ENCODE peak calls at places on chromosomes 6 and 20, in eight cellular contexts. L is HEK293T, X is MCF 10A, V is GM13977, C is frontal cortex, J is GM03348, T is fibroblast of pulmonary artery, N is dermis microvascular lymphatic vessel endothelial cell. Z is an unnamed sample.

GRCh38 chr6:11943060-11943459 is 69.1 kb upstream of the HIVEP1 start:
- DNase-seq in N (no peak), C (no peak), X (no peak), V (no peak), J (no peak), L (no peak), T (no peak), Z (no peak)

GRCh38 chr20:6162239-6162638 is 39.4 kb upstream of the FERMT1 start:
- DNase-seq in C (no peak), J (no peak), L (no peak), N (no peak), X (peak; percentile 49), V (no peak), T (peak; percentile 43), Z (no peak)

GRCh38 chr6:15888798-15889772 is 226.3 kb upstream of the DTNBP1 start:
- DNase-seq in T (peak; percentile 84), X (no peak), C (no peak), J (no peak), V (no peak), N (no peak), L (no peak), Z (no peak)

GRCh38 chr20:58018590-58018989 is 209.9 kb downstream of the ANKRD60 start:
- DNase-seq in L (no peak), T (no peak), X (no peak), V (no peak), C (no peak), N (no peak), J (no peak), Z (no peak)

GRCh38 chr20:12677925-12678324 is 330.8 kb upstream of the SPTLC3 start:
- DNase-seq in J (no peak), L (no peak), N (no peak), T (no peak), X (no peak), C (no peak), V (no peak), Z (no peak)

GRCh38 chr6:25670793-25671513 is 18.9 kb downstream of the SCGN start:
- DNase-seq in J (no peak), L (no peak), C (no peak), X (peak; percentile 38), N (no peak), V (no peak), T (no peak), Z (no peak)

GRCh38 chr6:169005141-169005540 is 248.5 kb downstream of the THBS2 start:
- DNase-seq in C (no peak), T (no peak), X (no peak), L (no peak), J (no peak), N (no peak), V (no peak), Z (no peak)

GRCh38 chr6:30006170-30007131 is 54.6 kb upstream of the POLR1H start:
- DNase-seq in J (peak; percentile 48), L (no peak), V (peak; percentile 23), T (no peak), C (no peak), N (no peak), X (no peak), Z (no peak)

GRCh38 chr20:21127201-21127981 is 1.5 kb downstream of the KIZ start:
- DNase-seq in V (no peak), X (no peak), L (no peak), N (no peak), C (no peak), J (no peak), T (no peak), Z (no peak)

GRCh38 chr6:164337925-164338381 is 923.4 kb downstream of the QKI start:
- DNase-seq in T (no peak), V (no peak), J (no peak), N (no peak), L (no peak), X (no peak), C (no peak), Z (no peak)

GRCh38 chr6:152221806-152222628 is 414.5 kb downstream of the ESR1 start:
- DNase-seq in X (peak; percentile 14), V (no peak), J (no peak), N (no peak), L (no peak), C (no peak), T (no peak), Z (no peak)

GRCh38 chr20:36240076-36240475 is 3.8 kb downstream of the AAR2 start:
- DNase-seq in C (no peak), T (no peak), N (no peak), J (no peak), L (no peak), X (no peak), V (no peak), Z (no peak)

GRCh38 chr6:27472182-27472616 is 706 bp downstream of the ZNF184 start:
- DNase-seq in T (peak; percentile 81), N (peak; percentile 37), C (no peak), V (peak; percentile 55), J (peak; percentile 45), X (peak; percentile 70), L (peak; percentile 48), Z (peak; percentile 47)

GRCh38 chr6:54053893-54054391 is 57.3 kb upstream of the MLIP start:
- DNase-seq in V (no peak), N (no peak), J (peak; percentile 79), X (peak; percentile 89), C (no peak), T (peak; percentile 93), L (peak; percentile 42), Z (peak; percentile 60)

GRCh38 chr6:128492386-128492785 is 28.0 kb downstream of the PTPRK start:
- DNase-seq in L (no peak), C (no peak), X (no peak), V (no peak), N (peak; percentile 36), J (no peak), T (no peak), Z (no peak)

GRCh38 chr20:46720776-46721425 is 11.5 kb downstream of the SLC2A10 start:
- DNase-seq in X (no peak), V (no peak), T (no peak), J (no peak), L (no peak), C (no peak), N (no peak), Z (no peak)

GRCh38 chr6:147205690-147206600 is 1.7 kb downstream of the STXBP5 start:
- DNase-seq in X (peak; percentile 76), T (peak; percentile 36), J (peak; percentile 8), N (no peak), L (no peak), V (no peak), C (no peak), Z (no peak)

GRCh38 chr20:62030834-62031434 is 34.7 kb downstream of the TAF4 start:
- DNase-seq in N (no peak), X (no peak), J (no peak), V (peak; percentile 80), T (no peak), L (no peak), C (no peak), Z (no peak)